ENCODE peak calls at places on chromosomes 16 and 17, in four cellular contexts. J is uterus, E is K562, B is tibial nerve. F is an unnamed sample.

GRCh38 chr17:61968757-61969156 is 41.0 kb upstream of the INTS2 start:
- DNase-seq in J (no peak), E (no peak), B (no peak), F (no peak)

GRCh38 chr17:48563867-48564199 is 14.3 kb downstream of the HOXB4 start:
- DNase-seq in J (no peak), E (no peak), B (no peak), F (no peak)

GRCh38 chr17:29401237-29401636 is 11.1 kb downstream of the TAOK1 start:
- DNase-seq in J (no peak), E (no peak), B (no peak), F (no peak)

GRCh38 chr17:14756469-14756868 is 455.6 kb downstream of the HS3ST3B1 start:
- DNase-seq in J (no peak), E (no peak), B (no peak), F (no peak)

GRCh38 chr17:79778504-79779087 is 648 bp downstream of the CBX2 start:
- DNase-seq in J (no peak), E (peak), B (no peak), F (no peak)

GRCh38 chr17:58534901-58535421 is 20.5 kb upstream of the MTMR4 start:
- DNase-seq in J (no peak), E (no peak), B (no peak), F (no peak)

GRCh38 chr16:83856846-83857245 is 42.1 kb upstream of the MLYCD start:
- DNase-seq in J (no peak), E (no peak), B (no peak), F (no peak)

GRCh38 chr16:79081292-79082066 is 519.1 kb downstream of the MAF start:
- DNase-seq in J (no peak), E (no peak), B (no peak), F (no peak)

GRCh38 chr16:86994651-86995171 is 322.5 kb downstream of the C16orf95 start:
- DNase-seq in J (no peak), E (peak), B (no peak), F (no peak)

GRCh38 chr17:13266596-13266995 is 248.8 kb upstream of the ELAC2 start:
- DNase-seq in J (no peak), E (no peak), B (no peak), F (no peak)

GRCh38 chr17:61455754-61456681 is 3.8 kb downstream of the TBX4 start:
- DNase-seq in J (no peak), E (no peak), B (no peak), F (no peak)

GRCh38 chr16:84462296-84463210 is 41.9 kb downstream of the MEAK7 start:
- DNase-seq in J (peak), E (no peak), B (no peak), F (no peak)

GRCh38 chr17:39156491-39156890 is 5.1 kb upstream of the PLXDC1 start:
- DNase-seq in J (no peak), E (no peak), B (no peak), F (no peak)

GRCh38 chr17:40615295-40615988 is 32.2 kb downstream of the SMARCE1 start:
- DNase-seq in J (peak), E (peak), B (no peak), F (no peak)

GRCh38 chr17:28372203-28372944 is 880 bp downstream of the SARM1 start:
- DNase-seq in J (no peak), E (no peak), B (no peak), F (no peak)

GRCh38 chr17:82949361-82949760 is 109.5 kb upstream of the ZNF750 start:
- DNase-seq in J (no peak), E (no peak), B (no peak), F (no peak)

GRCh38 chr17:51045616-51046526 is 74.8 kb downstream of the SPAG9 start:
- DNase-seq in J (no peak), E (no peak), B (no peak), F (no peak)

GRCh38 chr17:80393491-80393890 is 21.5 kb upstream of the ENDOV start:
- DNase-seq in J (no peak), E (no peak), B (no peak), F (no peak)

GRCh38 chr16:64313726-64314125 is 808.1 kb downstream of the CDH11 start:
- DNase-seq in J (no peak), E (no peak), B (no peak), F (no peak)

GRCh38 chr17:67053438-67054000 is 9.2 kb downstream of the CACNG1 start:
- DNase-seq in J (no peak), E (no peak), B (no peak), F (no peak)

GRCh38 chr16:1220098-1220728 is 4.9 kb downstream of the TPSG1 start:
- DNase-seq in J (no peak), E (no peak), B (no peak), F (no peak)

GRCh38 chr17:34242976-34243731 is 11.9 kb upstream of the CCL2 start:
- DNase-seq in J (no peak), E (no peak), B (no peak), F (no peak)

GRCh38 chr16:11151156-11151904 is 104.7 kb downstream of the SOCS1 start:
- DNase-seq in J (no peak), E (no peak), B (no peak), F (no peak)

GRCh38 chr16:1130382-1130781 is 22.5 kb upstream of the CACNA1H start:
- DNase-seq in J (no peak), E (no peak), B (no peak), F (no peak)

DNA sequence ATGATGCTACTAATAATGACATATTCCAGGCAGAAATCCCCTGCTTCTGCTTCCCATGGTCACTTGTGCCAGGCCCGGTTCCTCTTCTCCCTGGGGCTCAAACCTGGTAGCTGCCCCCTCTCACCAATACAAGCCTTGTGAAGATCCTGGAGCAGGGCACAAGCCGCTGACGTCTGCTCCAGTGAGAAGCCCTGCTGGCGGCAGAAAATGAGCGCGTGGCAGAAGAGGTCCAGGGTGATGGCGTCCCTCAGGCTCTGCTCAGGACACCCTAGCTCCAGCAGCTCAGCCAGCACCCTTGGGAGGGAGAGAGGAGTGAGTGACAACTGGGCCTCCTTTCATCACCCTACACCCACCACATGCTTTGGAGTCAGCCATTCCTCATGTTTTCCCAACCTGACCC is 1.7 kb downstream of the CFAP119 start:
- DNase-seq in J (no peak), E (no peak), B (no peak), F (no peak)
- H3K4me3 ChIP-seq in J (no peak), E (peak), B (no peak), F (no peak)

GRCh38 chr16:70736454-70737376 is 50.9 kb upstream of the MTSS2 start:
- DNase-seq in J (no peak), E (no peak), B (no peak), F (no peak)

GRCh38 chr16:70735141-70735979 is 49.5 kb upstream of the MTSS2 start:
- DNase-seq in J (peak), E (no peak), B (no peak), F (peak)

GRCh38 chr16:70739389-70739788 is 53.5 kb upstream of the MTSS2 start:
- DNase-seq in J (no peak), E (no peak), B (no peak), F (peak)

GRCh38 chr16:70738083-70738977 is 52.5 kb upstream of the MTSS2 start:
- DNase-seq in J (peak), E (peak), B (no peak), F (peak)

DNA sequence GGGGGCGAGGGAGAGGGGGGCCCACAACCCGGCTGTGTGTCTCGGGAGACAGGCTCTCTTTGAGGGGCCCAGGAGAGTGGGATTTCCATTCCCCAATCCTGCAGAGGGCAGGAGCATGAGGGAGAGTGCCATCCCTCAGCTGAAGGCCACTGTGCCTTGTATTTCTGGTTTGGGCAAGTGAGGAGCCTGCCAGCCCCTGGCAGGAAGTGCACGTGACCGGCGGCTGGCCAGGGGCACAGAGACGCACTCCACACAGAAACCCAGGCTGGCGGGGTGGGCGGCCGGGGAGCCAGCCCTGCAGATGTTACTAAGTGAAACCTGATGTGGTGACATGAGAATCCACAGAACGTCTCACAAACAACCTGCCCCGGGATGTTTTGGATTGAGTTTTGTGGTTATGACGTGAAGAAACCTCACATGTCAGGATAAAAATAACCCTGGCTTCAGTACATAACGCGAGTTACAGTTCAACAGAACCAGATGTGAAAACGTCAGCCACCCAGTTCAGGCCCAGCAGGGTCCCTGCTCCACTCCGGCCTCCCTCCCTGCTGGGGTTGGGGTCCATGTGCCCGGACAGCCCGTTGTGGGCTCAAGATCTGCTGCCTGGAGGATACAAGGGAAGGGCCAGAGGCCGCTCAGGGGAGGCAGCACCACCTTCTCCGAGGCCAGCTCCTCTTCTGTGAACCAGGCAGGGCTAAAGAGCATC is 51.7 kb upstream of the MTSS2 start:
- DNase-seq in J (peak), E (no peak), B (peak), F (peak)
- TF ChIP-seq POLR2A in J (peak), E (no peak), B (peak), F (peak)

GRCh38 chr17:20157078-20157360 is 147.9 kb downstream of the SPECC1 start:
- DNase-seq in J (no peak), E (no peak), B (no peak), F (no peak)

GRCh38 chr17:20154601-20155000 is 145.4 kb downstream of the SPECC1 start:
- DNase-seq in J (no peak), E (no peak), B (no peak), F (no peak)

GRCh38 chr17:20153231-20153630 is 144.1 kb downstream of the SPECC1 start:
- DNase-seq in J (no peak), E (no peak), B (no peak), F (no peak)

GRCh38 chr17:20156196-20157077 is 147.3 kb downstream of the SPECC1 start:
- DNase-seq in J (peak), E (peak), B (no peak), F (peak)

GRCh38 chr17:20155258-20156195 is 146.4 kb downstream of the SPECC1 start:
- DNase-seq in J (peak), E (peak), B (peak), F (peak)
- H3K4me3 ChIP-seq in J (peak), E (peak), B (peak), F (peak)

GRCh38 chr17:42184717-42185496 is at the start of gene HCRT:
- DNase-seq in J (no peak), E (no peak), B (no peak), F (no peak)

GRCh38 chr17:42185497-42185860 is 227 bp upstream of the HCRT start:
- DNase-seq in J (no peak), E (no peak), B (no peak), F (no peak)

GRCh38 chr17:42182927-42183734 is 2.1 kb downstream of the HCRT start:
- DNase-seq in J (no peak), E (peak), B (no peak), F (no peak)

GRCh38 chr17:42181851-42182207 is 887 bp upstream of the KCNH4 start:
- DNase-seq in J (no peak), E (no peak), B (no peak), F (no peak)

DNA sequence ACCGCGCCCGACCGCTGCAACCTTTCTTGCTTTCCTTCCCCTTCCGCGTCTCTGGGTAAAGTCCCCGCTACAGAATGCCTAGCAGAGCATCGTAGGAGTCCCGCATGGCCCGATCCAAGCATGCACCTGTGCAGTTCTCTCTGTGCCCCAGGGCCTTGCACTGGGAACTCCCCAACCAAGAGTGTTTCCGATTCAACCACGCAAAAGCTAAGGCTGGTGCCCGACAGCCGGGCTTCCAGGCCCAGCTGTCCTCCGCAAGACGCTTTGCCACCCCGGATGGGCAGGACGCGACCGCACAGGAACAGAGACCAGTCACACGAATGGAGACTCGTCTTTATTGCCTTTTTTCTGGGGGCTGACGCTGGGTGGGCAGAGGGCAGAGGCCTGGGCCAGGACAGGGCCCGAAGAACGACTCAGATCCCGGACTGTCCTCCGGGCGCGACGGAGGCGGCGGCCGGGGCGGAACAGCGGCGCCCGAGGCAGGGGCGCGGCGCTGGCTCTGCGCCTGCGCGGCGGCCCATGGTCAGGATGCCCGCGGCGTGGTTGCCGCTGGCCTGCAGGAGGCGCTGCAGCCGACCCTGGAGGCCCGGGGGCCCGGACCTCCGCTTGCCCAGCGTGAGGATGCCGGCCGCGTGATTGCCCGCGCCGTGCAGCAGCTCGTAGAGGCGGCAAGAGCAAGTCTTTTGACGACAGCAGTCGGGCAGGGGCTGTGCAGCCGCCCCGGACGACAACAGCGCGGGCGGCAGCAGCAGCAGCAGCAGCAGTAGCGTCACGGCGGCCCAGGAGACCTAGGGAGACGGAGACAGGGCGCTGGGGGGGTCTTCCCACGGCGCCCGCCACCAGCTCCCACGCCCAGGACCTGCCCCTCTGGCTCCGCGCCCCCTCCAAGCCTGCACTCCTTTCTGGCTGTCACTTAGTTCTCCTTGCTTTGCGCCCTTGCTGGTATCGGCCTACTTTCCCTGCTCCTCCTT is 1.2 kb downstream of the HCRT start:
- DNase-seq in J (peak), E (peak), B (peak), F (peak)
- TF ChIP-seq POLR2A in J (no peak), E (peak), B (peak), F (no peak)

GRCh38 chr16:3212006-3212405 is 23.0 kb downstream of the ZNF200 start:
- DNase-seq in J (no peak), E (no peak), B (no peak), F (no peak)
- H3K4me3 ChIP-seq in J (no peak), E (no peak), B (no peak), F (no peak)

DNA sequence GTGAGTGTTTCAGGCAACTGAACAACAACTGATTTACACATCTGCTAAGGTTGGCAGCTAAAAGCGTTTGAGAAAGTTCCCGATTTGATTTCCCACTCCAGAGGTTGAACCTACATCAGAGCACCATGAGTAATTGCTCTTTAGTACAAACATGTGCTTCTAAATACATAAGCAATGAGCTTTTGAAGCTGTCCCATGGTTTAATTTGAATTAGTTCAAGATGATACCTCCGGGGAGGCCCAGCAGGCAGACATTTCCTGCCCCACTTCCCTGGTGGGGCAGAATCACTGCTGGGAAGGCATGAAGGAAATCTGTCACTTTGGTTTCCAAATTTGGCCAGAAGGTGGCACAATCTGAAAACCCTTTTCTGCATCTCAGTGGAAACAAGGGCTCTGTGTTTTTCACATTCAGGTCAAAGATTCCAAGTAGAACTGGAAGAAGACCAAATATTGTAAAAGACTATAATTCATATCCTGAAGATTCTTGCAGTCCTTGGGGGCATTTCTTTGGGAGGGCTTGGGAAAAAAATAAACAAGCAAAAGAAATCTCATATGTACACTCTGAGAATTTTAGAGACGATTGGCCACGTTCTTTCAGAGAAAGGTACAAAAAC is 176.2 kb upstream of the FAM20A start:
- DNase-seq in J (peak), E (peak), B (peak), F (no peak)
- TF ChIP-seq POLR2A in J (no peak), E (no peak), B (no peak), F (no peak)

GRCh38 chr16:56986361-56986760 is 3.0 kb upstream of the NLRC5 start:
- DNase-seq in J (no peak), E (no peak), B (no peak), F (no peak)

GRCh38 chr16:56983211-56983751 is 6.1 kb upstream of the NLRC5 start:
- DNase-seq in J (no peak), E (no peak), B (no peak), F (no peak)

GRCh38 chr16:56984639-56985038 is 4.7 kb upstream of the NLRC5 start:
- DNase-seq in J (no peak), E (no peak), B (no peak), F (no peak)

GRCh38 chr16:56985962-56986360 is 3.4 kb upstream of the NLRC5 start:
- DNase-seq in J (no peak), E (no peak), B (no peak), F (no peak)

GRCh38 chr16:56985288-56985961 is 3.9 kb upstream of the NLRC5 start:
- DNase-seq in J (peak), E (no peak), B (peak), F (peak)
- H3K4me3 ChIP-seq in J (no peak), E (no peak), B (no peak), F (no peak)

GRCh38 chr16:15650698-15651161 is 685 bp downstream of the NDE1 start:
- DNase-seq in J (peak), E (peak), B (no peak), F (peak)
- TF ChIP-seq POLR2A in J (no peak), E (no peak), B (no peak), F (no peak)

GRCh38 chr17:4412933-4413831 is 20.6 kb upstream of the SPNS3 start:
- DNase-seq in J (peak), E (peak), B (peak), F (peak)
- H3K4me3 ChIP-seq in J (no peak), E (no peak), B (no peak), F (no peak)

GRCh38 chr17:42682400-42683384 is at the start of gene CNTNAP1:
- DNase-seq in J (peak), E (no peak), B (no peak), F (peak)
- TF ChIP-seq POLR2A in J (no peak), E (no peak), B (no peak), F (no peak)

F was measured in heart left ventricle.